ENCODE peak calls at places on chromosomes 2 and 18, in five cellular contexts. One of them, this sample, is unnamed.

GRCh38 chr2:134866498-134867099 is 28.2 kb downstream of the ACMSD start:
- ATAC-seq in sciatic nerve: no peak
- ATAC-seq in activated CD8-positive, alpha-beta memory T cell treated with anti-CD3 and anti-CD28 coated beads, Interleukin-2, amount 10 ng/mL, durations not matched to agents 7 days and 5 days: no peak
- ATAC-seq in left lung: no peak
- ATAC-seq in CD4-positive, CD25-positive, alpha-beta regulatory T cell: no peak
- ATAC-seq in this sample: no peak

GRCh38 chr18:45355944-45356520 is 259.2 kb upstream of the SLC14A2 start:
- ATAC-seq in CD4-positive, CD25-positive, alpha-beta regulatory T cell: no peak
- ATAC-seq in sciatic nerve: no peak
- ATAC-seq in left lung: no peak
- ATAC-seq in activated CD8-positive, alpha-beta memory T cell treated with anti-CD3 and anti-CD28 coated beads, Interleukin-2, amount 10 ng/mL, durations not matched to agents 7 days and 5 days: no peak
- ATAC-seq in this sample: peak

GRCh38 chr2:85457877-85458316 is 39.4 kb downstream of the SH2D6 start:
- ATAC-seq in CD4-positive, CD25-positive, alpha-beta regulatory T cell: no peak
- ATAC-seq in activated CD8-positive, alpha-beta memory T cell treated with anti-CD3 and anti-CD28 coated beads, Interleukin-2, amount 10 ng/mL, durations not matched to agents 7 days and 5 days: no peak
- ATAC-seq in left lung: no peak
- ATAC-seq in sciatic nerve: no peak
- ATAC-seq in this sample: no peak

GRCh38 chr18:5979176-5979888 is 84.0 kb upstream of the TMEM200C start:
- ATAC-seq in CD4-positive, CD25-positive, alpha-beta regulatory T cell: no peak
- ATAC-seq in left lung: no peak
- ATAC-seq in sciatic nerve: no peak
- ATAC-seq in activated CD8-positive, alpha-beta memory T cell treated with anti-CD3 and anti-CD28 coated beads, Interleukin-2, amount 10 ng/mL, durations not matched to agents 7 days and 5 days: no peak
- ATAC-seq in this sample: no peak

GRCh38 chr2:86039178-86039962 is 66.3 kb downstream of the POLR1A start:
- ATAC-seq in activated CD8-positive, alpha-beta memory T cell treated with anti-CD3 and anti-CD28 coated beads, Interleukin-2, amount 10 ng/mL, durations not matched to agents 7 days and 5 days: no peak
- ATAC-seq in sciatic nerve: no peak
- ATAC-seq in left lung: no peak
- ATAC-seq in CD4-positive, CD25-positive, alpha-beta regulatory T cell: no peak
- ATAC-seq in this sample: no peak

GRCh38 chr2:205158404-205158803 is 523.9 kb upstream of the NRP2 start:
- ATAC-seq in CD4-positive, CD25-positive, alpha-beta regulatory T cell: no peak
- ATAC-seq in activated CD8-positive, alpha-beta memory T cell treated with anti-CD3 and anti-CD28 coated beads, Interleukin-2, amount 10 ng/mL, durations not matched to agents 7 days and 5 days: no peak
- ATAC-seq in sciatic nerve: no peak
- ATAC-seq in left lung: no peak
- ATAC-seq in this sample: no peak

GRCh38 chr2:1371066-1371465 is 42.2 kb upstream of the TPO start:
- ATAC-seq in sciatic nerve: no peak
- ATAC-seq in CD4-positive, CD25-positive, alpha-beta regulatory T cell: no peak
- ATAC-seq in left lung: no peak
- ATAC-seq in activated CD8-positive, alpha-beta memory T cell treated with anti-CD3 and anti-CD28 coated beads, Interleukin-2, amount 10 ng/mL, durations not matched to agents 7 days and 5 days: no peak
- ATAC-seq in this sample: no peak

GRCh38 chr2:1715184-1716012 is 28.9 kb downstream of the PXDN start:
- ATAC-seq in CD4-positive, CD25-positive, alpha-beta regulatory T cell: no peak
- ATAC-seq in left lung: no peak
- ATAC-seq in activated CD8-positive, alpha-beta memory T cell treated with anti-CD3 and anti-CD28 coated beads, Interleukin-2, amount 10 ng/mL, durations not matched to agents 7 days and 5 days: no peak
- ATAC-seq in sciatic nerve: peak
- ATAC-seq in this sample: no peak

GRCh38 chr2:68594674-68595492 is 48.5 kb upstream of the PROKR1 start:
- ATAC-seq in left lung: peak
- ATAC-seq in CD4-positive, CD25-positive, alpha-beta regulatory T cell: peak
- ATAC-seq in activated CD8-positive, alpha-beta memory T cell treated with anti-CD3 and anti-CD28 coated beads, Interleukin-2, amount 10 ng/mL, durations not matched to agents 7 days and 5 days: peak
- ATAC-seq in sciatic nerve: no peak
- ATAC-seq in this sample: no peak

GRCh38 chr2:44954902-44955592 is 13.5 kb downstream of the SIX3 start:
- ATAC-seq in CD4-positive, CD25-positive, alpha-beta regulatory T cell: no peak
- ATAC-seq in sciatic nerve: no peak
- ATAC-seq in left lung: no peak
- ATAC-seq in activated CD8-positive, alpha-beta memory T cell treated with anti-CD3 and anti-CD28 coated beads, Interleukin-2, amount 10 ng/mL, durations not matched to agents 7 days and 5 days: no peak
- ATAC-seq in this sample: no peak

GRCh38 chr2:230230087-230230486 is 4.6 kb downstream of the SP140 start:
- ATAC-seq in sciatic nerve: no peak
- ATAC-seq in left lung: no peak
- ATAC-seq in activated CD8-positive, alpha-beta memory T cell treated with anti-CD3 and anti-CD28 coated beads, Interleukin-2, amount 10 ng/mL, durations not matched to agents 7 days and 5 days: no peak
- ATAC-seq in CD4-positive, CD25-positive, alpha-beta regulatory T cell: no peak
- ATAC-seq in this sample: no peak

GRCh38 chr2:240718896-240719490 is 27.3 kb downstream of the AQP12A start:
- ATAC-seq in CD4-positive, CD25-positive, alpha-beta regulatory T cell: no peak
- ATAC-seq in activated CD8-positive, alpha-beta memory T cell treated with anti-CD3 and anti-CD28 coated beads, Interleukin-2, amount 10 ng/mL, durations not matched to agents 7 days and 5 days: no peak
- ATAC-seq in left lung: no peak
- ATAC-seq in sciatic nerve: no peak
- ATAC-seq in this sample: no peak

GRCh38 chr2:217220228-217221013 is 360.6 kb upstream of the TNP1 start:
- ATAC-seq in activated CD8-positive, alpha-beta memory T cell treated with anti-CD3 and anti-CD28 coated beads, Interleukin-2, amount 10 ng/mL, durations not matched to agents 7 days and 5 days: no peak
- ATAC-seq in left lung: no peak
- ATAC-seq in sciatic nerve: peak
- ATAC-seq in CD4-positive, CD25-positive, alpha-beta regulatory T cell: no peak
- ATAC-seq in this sample: no peak

GRCh38 chr2:105800036-105800755 is 55.5 kb downstream of the NCK2 start:
- ATAC-seq in left lung: peak
- ATAC-seq in sciatic nerve: peak
- ATAC-seq in CD4-positive, CD25-positive, alpha-beta regulatory T cell: peak
- ATAC-seq in activated CD8-positive, alpha-beta memory T cell treated with anti-CD3 and anti-CD28 coated beads, Interleukin-2, amount 10 ng/mL, durations not matched to agents 7 days and 5 days: no peak
- ATAC-seq in this sample: no peak

This sample was measured in stimulated activated memory B cell treated with anti-CD40 and anti-IgM and Interleukin-4, amounts not matched to agents 10 μg/mL and 1 μg/mL and 100 μg/mL, for 72 hours.